ENCODE peak calls at places on chromosomes 1 and 21, in nine cellular contexts. Y, A, B, C, W, S, D, J and N are unnamed samples. For H3K9me3, the result is how much of the 10 kb centered on the place peaks cover.

GRCh38 chr1:204418174-204419063 is 6.8 kb upstream of the PPP1R15B start:
- DNase-seq in Y (no peak), A (no peak), B (no peak), C (no peak), W (no peak), S (no peak), D (no peak), J (no peak), N (no peak)

GRCh38 chr1:112264553-112264952 is 131.5 kb upstream of the CTTNBP2NL start:
- DNase-seq in Y (no peak), A (no peak), B (no peak), C (peak), W (no peak), S (no peak), D (no peak), J (no peak), N (no peak)

GRCh38 chr1:147787765-147788164 is 27.4 kb upstream of the GJA5 start:
- DNase-seq in Y (no peak), A (no peak), B (no peak), C (no peak), W (no peak), S (no peak), D (no peak), J (no peak), N (no peak)

GRCh38 chr1:163128282-163128681 is 59.1 kb downstream of the RGS4 start:
- DNase-seq in Y (no peak), A (no peak), B (no peak), C (no peak), W (no peak), S (no peak), D (no peak), J (no peak), N (no peak)

GRCh38 chr21:16563795-16564194 is 834.0 kb downstream of the USP25 start:
- DNase-seq in Y (no peak), A (no peak), B (no peak), C (no peak), W (no peak), S (no peak), D (no peak), J (peak), N (no peak)

GRCh38 chr1:212515329-212515760 is 82.6 kb downstream of the NENF start:
- DNase-seq in Y (no peak), A (no peak), B (no peak), C (no peak), W (no peak), S (no peak), D (no peak), J (no peak), N (no peak)

GRCh38 chr1:212244441-212244840 is 40.8 kb upstream of the PPP2R5A start:
- DNase-seq in Y (no peak), A (no peak), B (no peak), C (no peak), W (no peak), S (no peak), D (no peak), J (no peak), N (no peak)

GRCh38 chr1:117959364-117959763 is 29.8 kb downstream of the WDR3 start:
- DNase-seq in Y (no peak), A (no peak), B (no peak), C (no peak), W (no peak), S (no peak), D (no peak), J (no peak), N (no peak)

GRCh38 chr1:34019741-34020552 is 145.1 kb downstream of the CSMD2 start:
- DNase-seq in Y (no peak), A (no peak), B (no peak), C (no peak), W (no peak), S (no peak), D (no peak), J (no peak), N (no peak)

GRCh38 chr1:24382165-24382577 is 31.4 kb downstream of the STPG1 start:
- DNase-seq in Y (no peak), A (no peak), B (peak), C (no peak), W (no peak), S (no peak), D (peak), J (no peak), N (no peak)

GRCh38 chr1:233367057-233367759 is 39.7 kb downstream of the MAP3K21 start:
- DNase-seq in Y (no peak), A (no peak), B (no peak), C (no peak), W (no peak), S (no peak), D (peak), J (no peak), N (no peak)

GRCh38 chr1:107623431-107623830 is 341.5 kb downstream of the VAV3 start:
- DNase-seq in Y (no peak), A (no peak), B (no peak), C (no peak), W (no peak), S (no peak), D (no peak), J (no peak), N (no peak)

GRCh38 chr1:242523968-242524570 is 428 bp downstream of the PLD5 start:
- DNase-seq in Y (peak), A (peak), B (no peak), C (no peak), W (no peak), S (no peak), D (no peak), J (peak), N (no peak)

GRCh38 chr1:157025321-157025720 is 20.2 kb downstream of the ARHGEF11 start:
- DNase-seq in Y (no peak), A (no peak), B (no peak), C (no peak), W (no peak), S (no peak), D (no peak), J (no peak), N (no peak)

GRCh38 chr1:157019457-157019856 is 26.1 kb downstream of the ARHGEF11 start:
- DNase-seq in Y (no peak), A (no peak), B (no peak), C (no peak), W (no peak), S (no peak), D (no peak), J (no peak), N (no peak)

GRCh38 chr1:157025856-157026255 is 19.7 kb downstream of the ARHGEF11 start:
- DNase-seq in Y (no peak), A (no peak), B (no peak), C (no peak), W (no peak), S (no peak), D (no peak), J (no peak), N (no peak)

DNA sequence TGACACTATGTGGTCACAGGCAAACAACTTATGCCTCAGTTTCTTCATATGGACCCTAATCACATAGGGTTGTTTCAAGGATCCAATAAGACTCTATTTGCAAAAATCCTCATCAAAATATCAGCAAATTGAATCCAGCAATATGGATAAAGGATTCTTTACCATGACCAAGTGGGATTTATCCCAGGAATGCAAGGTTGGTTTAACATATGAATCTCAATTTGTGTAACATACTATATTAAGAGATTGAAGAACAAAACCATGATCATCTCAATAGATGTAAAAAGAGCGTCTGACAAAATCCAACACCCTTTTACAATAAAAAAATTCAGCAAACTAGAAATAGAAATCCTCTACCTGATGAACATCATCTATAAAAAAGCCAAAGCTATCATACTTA is 23.9 kb downstream of the ARHGEF11 start:
- DNase-seq in Y (no peak), A (no peak), B (no peak), C (no peak), W (no peak), S (no peak), D (no peak), J (no peak), N (no peak)
- H3K9me3 ChIP-seq in Y (under half), A (under half), B (under half), C (under half), W (under half), S (under half), D (under half), J (under half), N (under half)

GRCh38 chr1:48939828-48940227 is 163.1 kb upstream of the BEND5 start:
- DNase-seq in Y (no peak), A (no peak), B (no peak), C (no peak), W (no peak), S (no peak), D (no peak), J (no peak), N (no peak)
- H3K9me3 ChIP-seq in Y (under half), A (under half), B (under half), C (under half), W (under half), S (under half), D (under half), J (under half), N (under half)

GRCh38 chr1:152951711-152952110 is 4.7 kb downstream of the SPRR5 start:
- DNase-seq in Y (no peak), A (no peak), B (no peak), C (no peak), W (no peak), S (no peak), D (no peak), J (no peak), N (no peak)
- H3K9me3 ChIP-seq in Y (under half), A (under half), B (under half), C (under half), W (under half), S (under half), D (under half), J (under half), N (under half)

GRCh38 chr21:39012314-39013230 is 170.7 kb downstream of the PSMG1 start:
- DNase-seq in Y (no peak), A (peak), B (no peak), C (no peak), W (no peak), S (no peak), D (no peak), J (no peak), N (no peak)
- H3K9me3 ChIP-seq in Y (under half), A (under half), B (under half), C (under half), W (under half), S (under half), D (under half), J (under half), N (under half)

GRCh38 chr21:7953058-7953457 is 2568.3 kb upstream of the TPTE start:
- DNase-seq in Y (no peak), A (no peak), B (no peak), C (no peak), W (no peak), S (no peak), D (no peak), J (no peak), N (no peak)
- H3K9me3 ChIP-seq in Y (under half), A (half or more), B (under half), C (half or more), W (half or more), S (half or more), D (half or more), J (under half), N (half or more)

GRCh38 chr1:49576327-49576901 is 447.3 kb downstream of the AGBL4 start:
- DNase-seq in Y (no peak), A (no peak), B (no peak), C (no peak), W (no peak), S (no peak), D (no peak), J (no peak), N (no peak)
- H3K9me3 ChIP-seq in Y (under half), A (half or more), B (under half), C (under half), W (under half), S (under half), D (under half), J (under half), N (under half)

GRCh38 chr1:248045209-248045608 is 1.4 kb upstream of the OR2L3 start:
- DNase-seq in Y (no peak), A (no peak), B (no peak), C (no peak), W (no peak), S (no peak), D (no peak), J (no peak), N (no peak)

GRCh38 chr1:248046536-248046935 is at the start of gene OR2L3:
- DNase-seq in Y (no peak), A (no peak), B (no peak), C (no peak), W (no peak), S (no peak), D (no peak), J (no peak), N (no peak)

DNA sequence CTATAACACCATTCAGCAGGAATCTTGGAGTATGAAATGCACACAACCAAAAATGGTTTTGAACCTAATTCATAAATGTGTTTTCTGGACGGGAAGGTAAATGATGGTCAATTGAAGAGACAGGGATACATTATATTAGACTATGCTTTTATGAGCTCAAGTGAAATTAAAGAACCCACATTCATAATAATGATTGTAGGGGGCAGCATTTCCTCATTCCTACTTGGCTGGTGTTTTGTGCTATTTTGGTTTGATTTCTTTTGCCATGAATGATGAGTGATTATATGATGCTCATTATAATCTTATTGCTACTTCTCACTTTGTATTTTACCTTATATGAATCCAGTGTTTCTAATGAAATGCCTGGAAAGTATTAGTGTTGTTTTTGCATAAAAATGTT is 372 bp downstream of the OR2L3 start:
- DNase-seq in Y (no peak), A (no peak), B (no peak), C (no peak), W (no peak), S (no peak), D (no peak), J (no peak), N (no peak)
- H3K9me3 ChIP-seq in Y (under half), A (under half), B (under half), C (under half), W (under half), S (under half), D (under half), J (under half), N (under half)